ENCODE peak calls at places on chromosomes 1 and 21, in seven cellular contexts. R is EL, B is heart left ventricle, I is GM04503, K is iris pigment epithelial cell, A is fibroblast of mammary gland, G is amniotic stem cell. Q is an unnamed sample.

GRCh38 chr1:17665950-17666720 is 89.0 kb upstream of the ACTL8 start:
- DNase-seq in B (no peak), G (no peak), R (peak; percentile 56), K (peak; percentile 7), A (peak; percentile 44), I (no peak), Q (no peak)

GRCh38 chr1:221689138-221689537 is 52.8 kb downstream of the DUSP10 start:
- DNase-seq in A (no peak), B (no peak), I (no peak), K (no peak), R (no peak), G (no peak), Q (no peak)

GRCh38 chr1:26530898-26531598 is 1.5 kb downstream of the RPS6KA1 start:
- DNase-seq in G (no peak), K (peak; percentile 71), R (peak; percentile 71), B (no peak), A (peak; percentile 40), I (no peak), Q (no peak)

GRCh38 chr1:51369171-51369570 is 38.8 kb upstream of the TTC39A start:
- DNase-seq in R (no peak), K (no peak), G (no peak), I (no peak), A (no peak), B (no peak), Q (no peak)

GRCh38 chr1:223720987-223721591 is 8.8 kb downstream of the CAPN2 start:
- DNase-seq in A (peak; percentile 91), I (peak; percentile 78), G (peak; percentile 56), K (peak; percentile 94), R (peak; percentile 88), B (no peak), Q (peak; percentile 90)

GRCh38 chr1:197776348-197777082 is 1.2 kb upstream of the DENND1B start:
- DNase-seq in G (no peak), B (no peak), R (peak; percentile 84), A (peak; percentile 89), I (peak; percentile 83), K (peak; percentile 86), Q (peak; percentile 48)

GRCh38 chr1:33261344-33261743 is 5.1 kb downstream of the ZNF362 start:
- DNase-seq in B (no peak), G (no peak), K (no peak), I (no peak), R (no peak), A (no peak), Q (no peak)

GRCh38 chr1:89910780-89911179 is 84.1 kb upstream of the ZNF326 start:
- DNase-seq in A (peak; percentile 62), B (no peak), R (peak; percentile 96), I (no peak), G (no peak), K (peak; percentile 90), Q (peak; percentile 66)

GRCh38 chr1:16958475-16958874 is 21.9 kb downstream of the MFAP2 start:
- DNase-seq in G (no peak), I (no peak), B (no peak), R (no peak), A (no peak), K (no peak), Q (no peak)

GRCh38 chr1:22284236-22284635 is 141.3 kb upstream of the WNT4 start:
- DNase-seq in A (no peak), I (no peak), R (no peak), B (no peak), K (no peak), G (no peak), Q (no peak)

GRCh38 chr21:35005077-35005476 is 44.0 kb downstream of the RUNX1 start:
- DNase-seq in G (no peak), I (no peak), R (no peak), K (no peak), A (no peak), B (no peak), Q (no peak)

Q was measured in fibroblast of gingiva.